ENCODE peak calls at places on chromosome 19, in ten cellular contexts. One of them, this sample, is unnamed.
A peak's percentile ranks its signal among the peaks of the same experiment; 100 is the strongest.

GRCh38 chr19:35206379-35206778 is 22.2 kb downstream of the FAM187B start:
- DNase-seq in activated B cell treated with CpG ODN at 0.5 μM for 24 hours: no peak
- DNase-seq in HFFc6: no peak
- DNase-seq in stimulated activated CD4-positive, alpha-beta T cell treated with anti-CD3 and anti-CD28 coated beads, Interleukin-15, amount 100 ng/mL, for 24 hours: peak; percentile 38
- DNase-seq in right cardiac atrium: no peak
- DNase-seq in A172: no peak
- DNase-seq in AG10803: no peak
- DNase-seq in spleen: no peak
- DNase-seq in stomach: no peak
- DNase-seq in left ventricle myocardium inferior: no peak
- DNase-seq in this sample: peak; percentile 44

GRCh38 chr19:12668346-12668745 is 1.7 kb downstream of the WDR83 start:
- DNase-seq in right cardiac atrium: no peak
- DNase-seq in left ventricle myocardium inferior: no peak
- DNase-seq in spleen: no peak
- DNase-seq in activated B cell treated with CpG ODN at 0.5 μM for 24 hours: no peak
- DNase-seq in stimulated activated CD4-positive, alpha-beta T cell treated with anti-CD3 and anti-CD28 coated beads, Interleukin-15, amount 100 ng/mL, for 24 hours: no peak
- DNase-seq in AG10803: no peak
- DNase-seq in stomach: no peak
- DNase-seq in A172: no peak
- DNase-seq in HFFc6: no peak
- DNase-seq in this sample: no peak

GRCh38 chr19:57888494-57889231 is at the start of gene ZNF814:
- DNase-seq in AG10803: peak; percentile 79
- DNase-seq in left ventricle myocardium inferior: peak; percentile 86
- DNase-seq in HFFc6: peak; percentile 28
- DNase-seq in right cardiac atrium: peak; percentile 93
- DNase-seq in stimulated activated CD4-positive, alpha-beta T cell treated with anti-CD3 and anti-CD28 coated beads, Interleukin-15, amount 100 ng/mL, for 24 hours: peak; percentile 88
- DNase-seq in stomach: peak; percentile 63
- DNase-seq in activated B cell treated with CpG ODN at 0.5 μM for 24 hours: peak; percentile 80
- DNase-seq in spleen: peak; percentile 91
- DNase-seq in A172: no peak
- DNase-seq in this sample: peak; percentile 64

GRCh38 chr19:29188704-29189375 is 24.1 kb downstream of the UQCRFS1 start:
- DNase-seq in AG10803: peak; percentile 3
- DNase-seq in stomach: no peak
- DNase-seq in spleen: no peak
- DNase-seq in HFFc6: peak; percentile 12
- DNase-seq in A172: no peak
- DNase-seq in activated B cell treated with CpG ODN at 0.5 μM for 24 hours: no peak
- DNase-seq in right cardiac atrium: no peak
- DNase-seq in stimulated activated CD4-positive, alpha-beta T cell treated with anti-CD3 and anti-CD28 coated beads, Interleukin-15, amount 100 ng/mL, for 24 hours: no peak
- DNase-seq in left ventricle myocardium inferior: no peak
- DNase-seq in this sample: no peak

GRCh38 chr19:48633148-48634035 is 3.8 kb downstream of the DBP start:
- DNase-seq in A172: no peak
- DNase-seq in AG10803: no peak
- DNase-seq in left ventricle myocardium inferior: no peak
- DNase-seq in activated B cell treated with CpG ODN at 0.5 μM for 24 hours: no peak
- DNase-seq in right cardiac atrium: peak; percentile 71
- DNase-seq in HFFc6: no peak
- DNase-seq in stimulated activated CD4-positive, alpha-beta T cell treated with anti-CD3 and anti-CD28 coated beads, Interleukin-15, amount 100 ng/mL, for 24 hours: no peak
- DNase-seq in spleen: no peak
- DNase-seq in stomach: no peak
- DNase-seq in this sample: no peak

GRCh38 chr19:50798116-50798942 is 8.1 kb downstream of the ACP4 start:
- DNase-seq in AG10803: no peak
- DNase-seq in stimulated activated CD4-positive, alpha-beta T cell treated with anti-CD3 and anti-CD28 coated beads, Interleukin-15, amount 100 ng/mL, for 24 hours: no peak
- DNase-seq in A172: no peak
- DNase-seq in HFFc6: no peak
- DNase-seq in left ventricle myocardium inferior: no peak
- DNase-seq in activated B cell treated with CpG ODN at 0.5 μM for 24 hours: no peak
- DNase-seq in right cardiac atrium: no peak
- DNase-seq in stomach: no peak
- DNase-seq in spleen: no peak
- DNase-seq in this sample: no peak

GRCh38 chr19:30653646-30654386 is 281.6 kb downstream of the ZNF536 start:
- DNase-seq in stomach: no peak
- DNase-seq in stimulated activated CD4-positive, alpha-beta T cell treated with anti-CD3 and anti-CD28 coated beads, Interleukin-15, amount 100 ng/mL, for 24 hours: no peak
- DNase-seq in A172: no peak
- DNase-seq in HFFc6: no peak
- DNase-seq in AG10803: no peak
- DNase-seq in left ventricle myocardium inferior: no peak
- DNase-seq in spleen: no peak
- DNase-seq in right cardiac atrium: no peak
- DNase-seq in activated B cell treated with CpG ODN at 0.5 μM for 24 hours: no peak
- DNase-seq in this sample: no peak

GRCh38 chr19:53991224-53992113 is at the start of gene CACNG6:
- DNase-seq in spleen: no peak
- DNase-seq in right cardiac atrium: peak; percentile 57
- DNase-seq in stomach: peak; percentile 39
- DNase-seq in stimulated activated CD4-positive, alpha-beta T cell treated with anti-CD3 and anti-CD28 coated beads, Interleukin-15, amount 100 ng/mL, for 24 hours: no peak
- DNase-seq in A172: peak; percentile 61
- DNase-seq in activated B cell treated with CpG ODN at 0.5 μM for 24 hours: no peak
- DNase-seq in HFFc6: no peak
- DNase-seq in left ventricle myocardium inferior: no peak
- DNase-seq in AG10803: no peak
- DNase-seq in this sample: no peak

GRCh38 chr19:46613525-46613924 is 11.4 kb downstream of the PTGIR start:
- DNase-seq in HFFc6: no peak
- DNase-seq in stomach: no peak
- DNase-seq in left ventricle myocardium inferior: peak; percentile 13
- DNase-seq in stimulated activated CD4-positive, alpha-beta T cell treated with anti-CD3 and anti-CD28 coated beads, Interleukin-15, amount 100 ng/mL, for 24 hours: no peak
- DNase-seq in A172: no peak
- DNase-seq in activated B cell treated with CpG ODN at 0.5 μM for 24 hours: no peak
- DNase-seq in right cardiac atrium: no peak
- DNase-seq in AG10803: no peak
- DNase-seq in spleen: peak; percentile 59
- DNase-seq in this sample: no peak

GRCh38 chr19:10884273-10884672 is 12.9 kb downstream of the CARM1 start:
- DNase-seq in activated B cell treated with CpG ODN at 0.5 μM for 24 hours: no peak
- DNase-seq in spleen: no peak
- DNase-seq in stimulated activated CD4-positive, alpha-beta T cell treated with anti-CD3 and anti-CD28 coated beads, Interleukin-15, amount 100 ng/mL, for 24 hours: no peak
- DNase-seq in right cardiac atrium: no peak
- DNase-seq in HFFc6: peak; percentile 76
- DNase-seq in left ventricle myocardium inferior: no peak
- DNase-seq in AG10803: peak; percentile 67
- DNase-seq in A172: peak; percentile 34
- DNase-seq in stomach: no peak
- DNase-seq in this sample: no peak

GRCh38 chr19:5434970-5435641 is 20.1 kb upstream of the ZNRF4 start:
- DNase-seq in spleen: no peak
- DNase-seq in activated B cell treated with CpG ODN at 0.5 μM for 24 hours: no peak
- DNase-seq in right cardiac atrium: no peak
- DNase-seq in left ventricle myocardium inferior: no peak
- DNase-seq in AG10803: peak; percentile 60
- DNase-seq in HFFc6: peak; percentile 87
- DNase-seq in stomach: no peak
- DNase-seq in A172: peak; percentile 97
- DNase-seq in stimulated activated CD4-positive, alpha-beta T cell treated with anti-CD3 and anti-CD28 coated beads, Interleukin-15, amount 100 ng/mL, for 24 hours: peak; percentile 75
- DNase-seq in this sample: no peak

GRCh38 chr19:45249261-45250033 is 1.6 kb upstream of the MARK4 start:
- DNase-seq in spleen: no peak
- DNase-seq in AG10803: no peak
- DNase-seq in activated B cell treated with CpG ODN at 0.5 μM for 24 hours: no peak
- DNase-seq in stimulated activated CD4-positive, alpha-beta T cell treated with anti-CD3 and anti-CD28 coated beads, Interleukin-15, amount 100 ng/mL, for 24 hours: no peak
- DNase-seq in HFFc6: no peak
- DNase-seq in left ventricle myocardium inferior: no peak
- DNase-seq in A172: no peak
- DNase-seq in stomach: no peak
- DNase-seq in right cardiac atrium: no peak
- DNase-seq in this sample: no peak

GRCh38 chr19:49614096-49614857 is 23.3 kb downstream of the PRR12 start:
- DNase-seq in stimulated activated CD4-positive, alpha-beta T cell treated with anti-CD3 and anti-CD28 coated beads, Interleukin-15, amount 100 ng/mL, for 24 hours: peak; percentile 27
- DNase-seq in activated B cell treated with CpG ODN at 0.5 μM for 24 hours: no peak
- DNase-seq in A172: peak; percentile 97
- DNase-seq in left ventricle myocardium inferior: no peak
- DNase-seq in AG10803: peak; percentile 74
- DNase-seq in right cardiac atrium: peak; percentile 54
- DNase-seq in spleen: no peak
- DNase-seq in HFFc6: peak; percentile 89
- DNase-seq in stomach: no peak
- DNase-seq in this sample: no peak

GRCh38 chr19:1990230-1991017 is 25.1 kb downstream of the BTBD2 start:
- DNase-seq in A172: no peak
- DNase-seq in stomach: no peak
- DNase-seq in right cardiac atrium: no peak
- DNase-seq in stimulated activated CD4-positive, alpha-beta T cell treated with anti-CD3 and anti-CD28 coated beads, Interleukin-15, amount 100 ng/mL, for 24 hours: no peak
- DNase-seq in left ventricle myocardium inferior: no peak
- DNase-seq in spleen: no peak
- DNase-seq in HFFc6: no peak
- DNase-seq in AG10803: no peak
- DNase-seq in activated B cell treated with CpG ODN at 0.5 μM for 24 hours: no peak
- DNase-seq in this sample: no peak

GRCh38 chr19:46489445-46490272 is 6.0 kb downstream of the PNMA8B start:
- DNase-seq in stomach: peak; percentile 50
- DNase-seq in stimulated activated CD4-positive, alpha-beta T cell treated with anti-CD3 and anti-CD28 coated beads, Interleukin-15, amount 100 ng/mL, for 24 hours: peak; percentile 35
- DNase-seq in HFFc6: peak; percentile 41
- DNase-seq in spleen: peak; percentile 78
- DNase-seq in activated B cell treated with CpG ODN at 0.5 μM for 24 hours: no peak
- DNase-seq in A172: no peak
- DNase-seq in AG10803: peak; percentile 68
- DNase-seq in right cardiac atrium: peak; percentile 88
- DNase-seq in left ventricle myocardium inferior: peak; percentile 55
- DNase-seq in this sample: no peak

GRCh38 chr19:47436712-47437401 is 17.5 kb upstream of the MEIS3 start:
- DNase-seq in A172: peak; percentile 35
- DNase-seq in stomach: peak; percentile 91
- DNase-seq in stimulated activated CD4-positive, alpha-beta T cell treated with anti-CD3 and anti-CD28 coated beads, Interleukin-15, amount 100 ng/mL, for 24 hours: peak; percentile 89
- DNase-seq in right cardiac atrium: peak; percentile 83
- DNase-seq in AG10803: peak; percentile 46
- DNase-seq in activated B cell treated with CpG ODN at 0.5 μM for 24 hours: peak; percentile 71
- DNase-seq in left ventricle myocardium inferior: peak; percentile 68
- DNase-seq in HFFc6: peak; percentile 17
- DNase-seq in spleen: peak; percentile 94
- DNase-seq in this sample: peak; percentile 80

This sample was measured in germinal center.